ENCODE peak calls at places on chromosomes 5 and 9, in six cellular contexts. L, S, W, M, V and A are unnamed samples.

GRCh38 chr9:127347831-127348699 is 48.9 kb upstream of the SLC2A8 start:
- DNase-seq in L (peak; percentile 27), S (no peak), W (peak; percentile 41), M (no peak), V (no peak), A (no peak)

GRCh38 chr5:59130441-59130840 is 547.6 kb downstream of the RAB3C start:
- DNase-seq in L (no peak), S (no peak), W (no peak), M (no peak), V (no peak), A (no peak)

GRCh38 chr5:83711982-83712601 is 8.6 kb downstream of the HAPLN1 start:
- DNase-seq in L (peak; percentile 51), S (no peak), W (peak; percentile 75), M (no peak), V (no peak), A (no peak)

GRCh38 chr9:113879906-113880305 is 3.8 kb downstream of the ZNF618 start:
- DNase-seq in L (no peak), S (no peak), W (no peak), M (no peak), V (no peak), A (no peak)

GRCh38 chr5:163506726-163507125 is 1.3 kb downstream of the MAT2B start:
- DNase-seq in L (no peak), S (no peak), W (peak; percentile 16), M (no peak), V (no peak), A (no peak)

GRCh38 chr5:91171322-91171721 is 211.8 kb downstream of the ARRDC3 start:
- DNase-seq in L (no peak), S (no peak), W (no peak), M (no peak), V (no peak), A (no peak)

GRCh38 chr5:135441919-135442318 is 5.2 kb downstream of the DCANP1 start:
- DNase-seq in L (no peak), S (no peak), W (no peak), M (no peak), V (no peak), A (peak; percentile 11)

GRCh38 chr9:33942471-33943083 is 106.1 kb downstream of the UBAP2 start:
- DNase-seq in L (peak; percentile 54), S (no peak), W (no peak), M (no peak), V (no peak), A (no peak)

GRCh38 chr9:135256568-135257354 is 169.3 kb downstream of the OLFM1 start:
- DNase-seq in L (no peak), S (no peak), W (no peak), M (no peak), V (no peak), A (no peak)

GRCh38 chr5:135230326-135230925 is 168.6 kb downstream of the MACROH2A1 start:
- DNase-seq in L (no peak), S (no peak), W (no peak), M (no peak), V (no peak), A (no peak)

GRCh38 chr9:121279841-121280388 is 12.0 kb downstream of the GSN start:
- DNase-seq in L (no peak), S (no peak), W (no peak), M (no peak), V (no peak), A (no peak)

GRCh38 chr5:43422143-43422542 is 10.0 kb upstream of the CCL28 start:
- DNase-seq in L (peak; percentile 31), S (no peak), W (no peak), M (no peak), V (no peak), A (no peak)

GRCh38 chr9:103755441-103755840 is 338.7 kb upstream of the SMC2 start:
- DNase-seq in L (no peak), S (no peak), W (no peak), M (no peak), V (no peak), A (no peak)

GRCh38 chr5:54062958-54063357 is 247.4 kb downstream of the ARL15 start:
- DNase-seq in L (peak; percentile 31), S (no peak), W (no peak), M (no peak), V (no peak), A (no peak)

GRCh38 chr5:154721476-154722058 is 33.6 kb upstream of the LARP1 start:
- DNase-seq in L (no peak), S (no peak), W (no peak), M (no peak), V (no peak), A (peak; percentile 75)

GRCh38 chr5:124648902-124649467 is 97.5 kb downstream of the ZNF608 start:
- DNase-seq in L (no peak), S (no peak), W (no peak), M (no peak), V (no peak), A (no peak)

GRCh38 chr9:70954607-70955143 is 166.7 kb downstream of the TRPM3 start:
- DNase-seq in L (peak; percentile 67), S (no peak), W (no peak), M (no peak), V (no peak), A (no peak)

GRCh38 chr9:127132375-127132774 is 9.9 kb upstream of the ANGPTL2 start:
- DNase-seq in L (no peak), S (no peak), W (no peak), M (no peak), V (no peak), A (peak; percentile 24)

GRCh38 chr9:6680797-6681146 is 35.2 kb upstream of the GLDC start:
- DNase-seq in L (no peak), S (peak; percentile 74), W (peak; percentile 69), M (peak; percentile 60), V (peak; percentile 46), A (no peak)